ENCODE peak calls at places on chromosomes 2 and 18, in nine cellular contexts. S is body of pancreas, Z is A549, P is tibial nerve, E is suprapubic skin, V is GM12878, Y is heart left ventricle, T is IMR-90, J is Peyer's patch. N is an unnamed sample.

GRCh38 chr2:393711-394696 is 106.1 kb upstream of the ALKAL2 start:
- DNase-seq in S (no peak), Z (peak), P (no peak), E (no peak), V (no peak), Y (no peak), T (no peak), J (peak), N (no peak)

GRCh38 chr2:133810559-133810958 is 242.3 kb upstream of the NCKAP5 start:
- DNase-seq in S (no peak), Z (no peak), P (no peak), E (no peak), V (no peak), Y (no peak), T (no peak), J (no peak), N (no peak)

GRCh38 chr2:46351388-46352141 is 54.4 kb downstream of the EPAS1 start:
- DNase-seq in S (peak), Z (no peak), P (no peak), E (no peak), V (no peak), Y (peak), T (no peak), J (peak), N (peak)

GRCh38 chr18:12768622-12769021 is 65.8 kb downstream of the PSMG2 start:
- DNase-seq in S (no peak), Z (no peak), P (no peak), E (no peak), V (no peak), Y (no peak), T (peak), J (no peak), N (no peak)

GRCh38 chr18:76493213-76494107 is 1.6 kb downstream of the ZNF516 start:
- DNase-seq in S (no peak), Z (peak), P (no peak), E (no peak), V (no peak), Y (no peak), T (peak), J (no peak), N (no peak)

GRCh38 chr2:31558401-31559295 is 22.1 kb downstream of the SRD5A2 start:
- DNase-seq in S (no peak), Z (peak), P (no peak), E (peak), V (no peak), Y (no peak), T (peak), J (no peak), N (no peak)

GRCh38 chr2:15956230-15956629 is 15.9 kb downstream of the MYCN start:
- DNase-seq in S (no peak), Z (no peak), P (no peak), E (no peak), V (no peak), Y (no peak), T (no peak), J (no peak), N (no peak)

GRCh38 chr2:21251216-21251971 is 127.6 kb downstream of the TDRD15 start:
- DNase-seq in S (no peak), Z (no peak), P (no peak), E (no peak), V (no peak), Y (no peak), T (no peak), J (no peak), N (no peak)

GRCh38 chr18:47754311-47755101 is 176.0 kb downstream of the SMAD2 start:
- DNase-seq in S (peak), Z (peak), P (no peak), E (no peak), V (no peak), Y (no peak), T (no peak), J (no peak), N (no peak)

GRCh38 chr2:18119883-18120282 is 241.4 kb downstream of the KCNS3 start:
- DNase-seq in S (peak), Z (no peak), P (no peak), E (no peak), V (no peak), Y (no peak), T (peak), J (no peak), N (no peak)

GRCh38 chr2:161146209-161146775 is 13.9 kb upstream of the TANK start:
- DNase-seq in S (no peak), Z (no peak), P (no peak), E (no peak), V (no peak), Y (no peak), T (no peak), J (no peak), N (no peak)

GRCh38 chr2:22521620-22522019 is 863.4 kb upstream of the KLHL29 start:
- DNase-seq in S (no peak), Z (no peak), P (no peak), E (no peak), V (no peak), Y (no peak), T (no peak), J (no peak), N (no peak)

GRCh38 chr2:192124576-192124975 is 70.2 kb downstream of the TMEFF2 start:
- DNase-seq in S (no peak), Z (no peak), P (no peak), E (no peak), V (no peak), Y (no peak), T (no peak), J (no peak), N (no peak)

DNA sequence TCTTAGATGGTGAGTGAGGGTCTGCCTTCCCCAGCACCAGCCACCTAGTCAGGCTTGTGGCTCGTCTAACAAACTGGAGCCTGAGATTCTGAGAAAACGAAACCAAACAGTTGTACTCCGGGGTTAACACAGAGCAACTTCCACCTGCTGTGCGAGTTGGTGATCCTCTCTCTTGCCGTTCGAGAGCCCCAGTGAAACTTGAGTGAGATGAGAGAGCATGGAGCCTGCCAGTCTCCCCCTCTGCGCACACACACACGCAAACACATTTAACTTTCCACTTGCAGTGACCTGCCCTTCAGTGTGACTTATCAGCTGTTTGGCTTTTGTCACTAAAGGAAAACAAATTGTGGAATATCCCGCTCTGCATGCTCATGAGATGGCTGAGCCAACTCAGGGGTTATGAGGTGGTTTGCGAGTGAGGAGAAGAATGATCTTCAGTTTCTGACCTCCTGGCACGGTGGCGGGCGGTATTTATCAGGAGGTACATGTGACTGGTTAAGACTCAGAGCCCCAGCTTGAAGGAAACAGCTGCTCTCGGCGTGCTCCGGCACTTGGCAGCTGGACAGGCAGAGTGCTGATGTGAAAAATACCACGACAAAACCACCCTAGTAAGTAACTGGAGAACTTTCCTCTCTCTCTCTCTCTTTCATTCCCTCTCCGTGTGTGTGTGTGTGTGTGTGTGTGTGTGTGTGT is at the start of gene RASGRP3:
- DNase-seq in S (peak), Z (peak), P (peak), E (peak), V (no peak), Y (peak), T (peak), J (peak), N (peak)
- TF ChIP-seq POLR2A in S (peak), Z (no peak), P (no peak), E (no peak), V (peak), Y (no peak), T (no peak), J (no peak), N (no peak)

GRCh38 chr2:150742094-150742493 is 254.6 kb upstream of the RND3 start:
- DNase-seq in S (no peak), Z (no peak), P (no peak), E (no peak), V (no peak), Y (no peak), T (no peak), J (no peak), N (no peak)
- H3K4me3 ChIP-seq in S (no peak), Z (no peak), P (no peak), E (no peak), V (no peak), Y (no peak), T (no peak), J (no peak), N (no peak)

GRCh38 chr2:96760986-96761832 is 507 bp downstream of the CNNM4 start:
- DNase-seq in S (peak), Z (peak), P (no peak), E (no peak), V (no peak), Y (peak), T (no peak), J (no peak), N (peak)
- TF ChIP-seq POLR2A in S (no peak), Z (no peak), P (no peak), E (no peak), V (no peak), Y (no peak), T (no peak), J (peak), N (no peak)

GRCh38 chr2:44942304-44943030 is 965 bp downstream of the SIX3 start:
- DNase-seq in S (no peak), Z (no peak), P (no peak), E (no peak), V (no peak), Y (no peak), T (no peak), J (no peak), N (no peak)

GRCh38 chr2:44944952-44945612 is 3.6 kb downstream of the SIX3 start:
- DNase-seq in S (no peak), Z (no peak), P (no peak), E (no peak), V (no peak), Y (no peak), T (no peak), J (no peak), N (no peak)

GRCh38 chr2:44944102-44944951 is 2.8 kb downstream of the SIX3 start:
- DNase-seq in S (no peak), Z (no peak), P (no peak), E (no peak), V (no peak), Y (no peak), T (no peak), J (no peak), N (no peak)

GRCh38 chr2:44943031-44943692 is 1.7 kb downstream of the SIX3 start:
- DNase-seq in S (no peak), Z (no peak), P (no peak), E (no peak), V (no peak), Y (no peak), T (no peak), J (no peak), N (no peak)

GRCh38 chr2:44943693-44944101 is 2.2 kb downstream of the SIX3 start:
- DNase-seq in S (no peak), Z (no peak), P (no peak), E (no peak), V (no peak), Y (no peak), T (no peak), J (no peak), N (no peak)
- H3K4me3 ChIP-seq in S (no peak), Z (no peak), P (no peak), E (no peak), V (no peak), Y (no peak), T (no peak), J (no peak), N (no peak)

GRCh38 chr2:96239745-96240264 is 26.0 kb downstream of the TMEM127 start:
- DNase-seq in S (no peak), Z (no peak), P (no peak), E (no peak), V (no peak), Y (no peak), T (no peak), J (no peak), N (no peak)
- TF ChIP-seq POLR2A in S (no peak), Z (no peak), P (no peak), E (no peak), V (no peak), Y (no peak), T (no peak), J (no peak), N (no peak)

N was measured in uterus.